ENCODE peak calls at places on chromosomes 13 and 19, in nine cellular contexts. G is uterus, O is AG04450, F is astrocyte, Y is cardiac fibroblast, U is lower lobe of right lung, K is PC-3, A is SK-N-SH, C is HFF-Myc. D is an unnamed sample.

GRCh38 chr19:19578241-19578640 is 40.2 kb downstream of the CILP2 start:
- DNase-seq in C (no peak), Y (no peak), U (no peak), G (no peak), F (no peak), A (peak; percentile 62), O (no peak), K (no peak), D (no peak)

GRCh38 chr19:43798546-43799409 is 3.5 kb downstream of the LYPD5 start:
- DNase-seq in G (no peak), K (peak; percentile 76), F (no peak), O (no peak), A (peak; percentile 65), C (no peak), U (peak; percentile 71), Y (no peak), D (no peak)

GRCh38 chr19:5891938-5892771 is 11.4 kb downstream of the NDUFA11 start:
- DNase-seq in U (peak; percentile 61), K (peak; percentile 60), O (no peak), C (no peak), G (no peak), Y (peak; percentile 35), F (peak; percentile 15), A (peak; percentile 83), D (peak; percentile 46)

GRCh38 chr13:35164324-35164932 is 222.4 kb downstream of the NBEA start:
- DNase-seq in K (peak; percentile 63), F (peak; percentile 27), O (no peak), A (peak; percentile 16), C (no peak), G (no peak), Y (peak; percentile 54), U (no peak), D (peak; percentile 65)

GRCh38 chr13:58587183-58587582 is 955.6 kb downstream of the PCDH17 start:
- DNase-seq in U (no peak), C (no peak), K (no peak), O (no peak), A (no peak), F (no peak), Y (no peak), G (no peak), D (no peak)

GRCh38 chr13:46622013-46622917 is 69.3 kb downstream of the LRCH1 start:
- DNase-seq in G (no peak), F (no peak), C (no peak), U (no peak), A (no peak), Y (no peak), O (no peak), K (no peak), D (no peak)

GRCh38 chr13:23470706-23471610 is 37.5 kb upstream of the SACS start:
- DNase-seq in C (no peak), K (peak; percentile 58), Y (no peak), F (no peak), A (no peak), G (no peak), O (no peak), U (no peak), D (no peak)

GRCh38 chr19:5563941-5564612 is 3.7 kb downstream of the TINCR start:
- DNase-seq in F (no peak), A (peak; percentile 60), O (no peak), U (no peak), G (no peak), C (no peak), K (peak; percentile 58), Y (peak; percentile 10), D (peak; percentile 23)

GRCh38 chr13:48727252-48728011 is 73.7 kb downstream of the CYSLTR2 start:
- DNase-seq in F (no peak), U (no peak), O (no peak), A (no peak), C (peak; percentile 35), Y (peak; percentile 75), G (peak; percentile 38), K (no peak), D (peak; percentile 79)

GRCh38 chr13:109986851-109987250 is 200.5 kb upstream of the IRS2 start:
- DNase-seq in Y (no peak), A (no peak), K (no peak), F (no peak), C (no peak), G (no peak), U (no peak), O (no peak), D (no peak)

GRCh38 chr13:70623260-70623659 is 515.0 kb upstream of the KLHL1 start:
- DNase-seq in C (no peak), A (peak; percentile 12), U (no peak), Y (peak; percentile 31), G (no peak), F (peak; percentile 1), O (no peak), K (peak; percentile 56), D (peak; percentile 36)
- TF ChIP-seq CTCF in C (peak; percentile 5), A (peak; percentile 72), U (peak; percentile 33), Y (peak; percentile 24), G (no peak), F (peak; percentile 25), O (peak; percentile 30), K (peak; percentile 59), D (peak; percentile 33)

DNA sequence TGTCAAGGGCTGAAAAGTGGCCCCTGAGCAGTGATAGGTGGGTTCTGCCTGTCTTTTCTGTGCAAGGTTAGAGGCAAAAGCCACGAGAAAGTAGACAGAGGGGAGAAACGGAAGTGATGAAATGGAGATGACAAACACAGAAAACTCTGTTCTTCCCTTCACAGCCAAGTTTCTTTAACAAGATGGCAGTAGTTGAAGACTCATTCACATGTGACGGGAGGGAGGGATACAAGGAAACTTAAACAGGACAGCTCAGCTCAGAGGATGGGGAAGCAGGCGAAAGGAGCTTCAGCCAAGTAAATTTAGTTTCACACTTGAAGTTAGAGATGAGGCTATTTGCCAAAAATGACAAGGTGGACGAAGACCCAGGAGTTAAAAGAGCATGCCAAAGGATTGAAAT is 348.0 kb downstream of the EFNB2 start:
- DNase-seq in K (no peak), A (no peak), U (no peak), C (no peak), O (no peak), G (no peak), Y (peak; percentile 67), F (no peak), D (no peak)
- H3K4me3 ChIP-seq in K (no peak overlapping the region), A (no peak overlapping the region), U (no peak overlapping the region), C (no peak overlapping the region), O (no peak overlapping the region), G (no peak overlapping the region), Y (no peak overlapping the region), F (no peak overlapping the region), D (no peak overlapping the region)

DNA sequence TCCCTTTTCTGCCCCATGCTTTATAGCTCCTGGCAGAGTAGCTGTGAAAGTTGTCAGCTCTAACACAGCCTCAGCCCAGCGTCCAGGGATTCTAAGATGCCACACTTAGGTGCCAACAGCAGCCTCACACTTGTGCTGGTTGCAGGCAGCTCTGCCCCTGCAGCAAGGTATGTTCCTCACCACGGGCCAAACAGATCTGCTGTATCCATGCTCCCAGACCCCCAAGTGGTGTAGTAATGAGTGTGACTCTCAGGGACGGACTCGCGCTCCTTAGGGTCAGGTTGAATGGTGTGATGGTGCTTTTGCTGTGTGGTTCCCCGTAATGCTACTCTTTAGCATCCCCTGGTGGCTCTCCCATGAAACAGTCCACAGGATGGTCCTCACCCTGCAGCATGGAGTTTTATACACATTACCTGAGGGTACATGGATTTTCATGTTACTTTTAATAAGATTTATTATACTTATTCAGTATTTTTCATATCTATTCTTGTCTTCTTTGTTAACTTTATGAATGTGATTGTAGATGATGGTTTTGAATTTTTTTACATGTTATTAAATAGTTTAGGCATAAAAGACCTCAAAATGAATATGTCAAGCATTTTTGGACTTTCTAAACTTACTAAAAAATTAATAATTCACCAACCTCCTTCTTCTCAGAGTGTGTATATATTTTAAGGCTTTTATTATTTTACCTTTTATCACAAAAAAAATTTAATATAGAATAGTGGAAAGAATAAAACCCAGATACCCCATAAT is 232.5 kb downstream of the SLC7A1 start:
- DNase-seq in F (peak; percentile 10), C (peak; percentile 46), U (no peak), K (peak; percentile 69), O (peak; percentile 4), A (peak; percentile 79), Y (peak; percentile 58), G (peak; percentile 22), D (peak; percentile 53)
- TF ChIP-seq CTCF in F (peak; percentile 89), C (peak; percentile 99), U (peak; percentile 81), K (peak; percentile 85), O (peak; percentile 97), A (peak; percentile 86), Y (peak; percentile 97), G (peak; percentile 84), D (peak; percentile 99)

GRCh38 chr13:112068531-112069062 is 1.6 kb downstream of the SOX1 start:
- DNase-seq in A (no peak), F (no peak), K (no peak), O (no peak), U (no peak), C (no peak), Y (no peak), G (no peak), D (no peak)
- H3K4me3 ChIP-seq in A (no peak overlapping the region), F (no peak overlapping the region), K (no peak overlapping the region), O (no peak overlapping the region), U (no peak overlapping the region), C (no peak overlapping the region), Y (no peak overlapping the region), G (no peak overlapping the region), D (no peak overlapping the region)

GRCh38 chr19:50461066-50461875 is 15.0 kb upstream of the EMC10 start:
- DNase-seq in G (peak; percentile 28), K (peak; percentile 88), U (no peak), C (peak; percentile 45), F (peak; percentile 34), A (peak; percentile 93), Y (peak; percentile 77), O (peak; percentile 29), D (peak; percentile 79)

GRCh38 chr19:50459638-50460037 is 16.7 kb upstream of the EMC10 start:
- DNase-seq in K (no peak), O (no peak), C (no peak), F (no peak), G (no peak), A (no peak), Y (no peak), U (no peak), D (no peak)

GRCh38 chr19:50459067-50459456 is 17.2 kb upstream of the EMC10 start:
- DNase-seq in O (no peak), F (no peak), G (no peak), A (no peak), K (no peak), U (no peak), C (no peak), Y (no peak), D (no peak)

GRCh38 chr19:50458396-50459066 is 17.8 kb upstream of the EMC10 start:
- DNase-seq in Y (no peak), F (no peak), C (no peak), K (no peak), A (no peak), G (no peak), U (no peak), O (no peak), D (peak; percentile 8)

GRCh38 chr19:50460161-50460765 is 16.0 kb upstream of the EMC10 start:
- DNase-seq in G (no peak), Y (peak; percentile 56), U (no peak), F (peak; percentile 56), O (no peak), A (no peak), C (no peak), K (peak; percentile 59), D (peak; percentile 30)
- TF ChIP-seq CTCF in G (no peak), Y (no peak), U (no peak), F (peak; percentile 13), O (no peak), A (no peak), C (peak; percentile 2), K (no peak), D (no peak)

D was measured in fibroblast of pulmonary artery.